ENCODE peak calls at places on chromosomes 1 and 21, in eight cellular contexts. P is kidney, A is cardiac fibroblast, D is OCI-LY7, J is prostate gland, C is fibroblast of pulmonary artery, G is endodermal cell, F is A549. I is an unnamed sample.

GRCh38 chr1:6519935-6520621 is 28.6 kb upstream of the PLEKHG5 start:
- DNase-seq in F (no peak), J (peak), C (peak), A (peak), P (peak), G (peak), D (no peak), I (peak)

GRCh38 chr21:17775431-17776126 is 43.6 kb downstream of the C21orf91 start:
- DNase-seq in A (no peak), F (no peak), P (peak), J (no peak), G (no peak), D (peak), C (no peak), I (no peak)

GRCh38 chr1:3483801-3484444 is 29.5 kb downstream of the ARHGEF16 start:
- DNase-seq in A (peak), P (no peak), C (peak), F (peak), D (peak), G (peak), J (peak), I (no peak)

GRCh38 chr1:101284021-101284420 is 47.2 kb downstream of the S1PR1 start:
- DNase-seq in A (no peak), J (no peak), D (no peak), G (peak), P (no peak), C (no peak), F (no peak), I (no peak)

GRCh38 chr1:9589144-9589718 is 520 bp downstream of the TMEM201 start:
- DNase-seq in F (no peak), J (no peak), A (peak), C (peak), D (peak), P (no peak), G (peak), I (peak)

GRCh38 chr1:41590331-41590730 is 105.8 kb upstream of the EDN2 start:
- DNase-seq in D (no peak), G (peak), P (no peak), F (no peak), C (no peak), A (no peak), J (no peak), I (no peak)

GRCh38 chr1:26538480-26539412 is 9.2 kb downstream of the RPS6KA1 start:
- DNase-seq in P (peak), F (peak), A (peak), J (peak), D (peak), G (peak), C (peak), I (peak)

GRCh38 chr21:38760017-38760761 is 45.5 kb upstream of the ETS2 start:
- DNase-seq in F (no peak), C (peak), A (no peak), P (no peak), G (peak), D (no peak), J (no peak), I (no peak)

GRCh38 chr1:41380979-41381690 is 19.9 kb downstream of the FOXO6 start:
- DNase-seq in D (no peak), P (peak), J (no peak), G (no peak), A (no peak), F (no peak), C (no peak), I (no peak)

GRCh38 chr21:15932681-15933200 is 203.0 kb downstream of the USP25 start:
- DNase-seq in P (no peak), D (no peak), C (no peak), J (no peak), A (no peak), F (no peak), G (no peak), I (no peak)

GRCh38 chr1:3611170-3612019 is at the start of gene MEGF6:
- DNase-seq in A (no peak), F (peak), D (no peak), P (no peak), C (no peak), G (peak), J (peak), I (peak)

GRCh38 chr1:183267646-183268431 is 81.8 kb downstream of the LAMC2 start:
- DNase-seq in D (no peak), G (peak), F (peak), P (no peak), C (peak), J (no peak), A (peak), I (no peak)

GRCh38 chr1:153505576-153505975 is 30.2 kb downstream of the S100A6 start:
- DNase-seq in J (no peak), G (no peak), F (no peak), D (no peak), A (peak), C (peak), P (no peak), I (no peak)

GRCh38 chr1:66446261-66447001 is 87.5 kb upstream of the SGIP1 start:
- DNase-seq in J (peak), P (no peak), F (peak), G (peak), D (peak), A (peak), C (peak), I (peak)

GRCh38 chr1:233364026-233364425 is 36.5 kb downstream of the MAP3K21 start:
- DNase-seq in C (no peak), A (no peak), G (no peak), F (no peak), P (no peak), D (no peak), J (no peak), I (no peak)
- H3K4me3 ChIP-seq in C (no peak), A (no peak), G (no peak), F (no peak), P (peak), D (no peak), J (no peak), I (no peak)

GRCh38 chr1:214354440-214355148 is 73.6 kb downstream of the SMYD2 start:
- DNase-seq in G (no peak), F (no peak), P (no peak), A (no peak), J (no peak), D (no peak), C (no peak), I (no peak)

GRCh38 chr1:214351551-214352277 is 70.8 kb downstream of the SMYD2 start:
- DNase-seq in G (peak), D (no peak), P (no peak), A (no peak), F (no peak), C (no peak), J (no peak), I (no peak)

GRCh38 chr1:214352838-214353237 is 71.9 kb downstream of the SMYD2 start:
- DNase-seq in C (no peak), F (no peak), D (no peak), G (no peak), P (no peak), J (no peak), A (peak), I (no peak)

GRCh38 chr1:214349008-214349407 is 68.0 kb downstream of the SMYD2 start:
- DNase-seq in D (no peak), A (no peak), G (no peak), C (no peak), J (no peak), P (no peak), F (no peak), I (no peak)

DNA sequence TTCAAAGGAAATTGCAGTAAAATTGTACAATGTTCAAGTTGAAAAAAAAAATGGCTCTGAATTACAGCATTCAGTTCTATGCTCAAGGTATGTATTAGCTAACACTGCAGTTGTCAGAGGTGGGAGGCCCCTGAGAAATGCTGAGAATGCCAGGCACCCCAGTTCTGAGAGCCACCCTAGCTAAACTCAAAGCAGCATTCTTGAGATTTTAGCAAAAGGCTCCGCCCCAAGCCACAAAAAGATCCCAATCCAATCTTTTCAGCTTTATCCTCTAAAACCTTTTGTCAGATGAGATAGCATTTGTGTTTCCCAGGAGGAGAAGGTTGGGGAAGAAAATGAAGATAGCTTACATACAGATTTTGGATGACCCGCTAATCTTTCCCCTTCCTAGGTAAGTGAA is 68.8 kb downstream of the SMYD2 start:
- DNase-seq in P (no peak), D (no peak), J (no peak), G (peak), C (no peak), A (no peak), F (no peak), I (no peak)
- H3K4me3 ChIP-seq in P (no peak), D (no peak), J (no peak), G (peak), C (no peak), A (no peak), F (no peak), I (no peak)

GRCh38 chr1:170666661-170667060 is 2.7 kb downstream of the PRRX1 start:
- DNase-seq in C (no peak), F (no peak), G (peak), P (no peak), D (no peak), J (no peak), A (no peak), I (no peak)
- H3K4me3 ChIP-seq in C (peak), F (no peak), G (no peak), P (no peak), D (no peak), J (no peak), A (peak), I (no peak)

GRCh38 chr1:205663286-205663994 is 16.9 kb downstream of the SLC45A3 start:
- DNase-seq in G (no peak), P (no peak), F (no peak), J (no peak), D (no peak), C (no peak), A (no peak), I (no peak)
- H3K4me3 ChIP-seq in G (no peak), P (no peak), F (no peak), J (no peak), D (no peak), C (no peak), A (no peak), I (peak)

GRCh38 chr1:38476784-38477175 is 382.8 kb downstream of the RRAGC start:
- DNase-seq in G (peak), A (no peak), P (no peak), C (no peak), D (no peak), F (no peak), J (no peak), I (no peak)
- H3K4me3 ChIP-seq in G (peak), A (no peak), P (peak), C (no peak), D (no peak), F (no peak), J (no peak), I (no peak)

GRCh38 chr1:157111396-157112165 is 12.0 kb upstream of the ETV3L start:
- DNase-seq in F (no peak), P (no peak), J (no peak), C (no peak), D (no peak), G (peak), A (no peak), I (no peak)
- H3K4me3 ChIP-seq in F (no peak), P (no peak), J (no peak), C (no peak), D (no peak), G (no peak), A (no peak), I (no peak)

I was measured in PC-9.